ENCODE peak calls at places on chromosomes 6 and 20, in six cellular contexts. One of them, this sample, is unnamed.

GRCh38 chr6:158803733-158804143 is 15.4 kb downstream of the EZR start:
- DNase-seq in mesothelial cell of epicardium: no peak
- DNase-seq in H54: no peak
- DNase-seq in GF-D8: peak
- DNase-seq in LoVo: no peak
- DNase-seq in glutamatergic neuron: no peak
- DNase-seq in this sample: no peak

GRCh38 chr6:106309024-106309423 is 16.5 kb downstream of the ATG5 start:
- DNase-seq in mesothelial cell of epicardium: no peak
- DNase-seq in H54: no peak
- DNase-seq in GF-D8: no peak
- DNase-seq in LoVo: no peak
- DNase-seq in glutamatergic neuron: no peak
- DNase-seq in this sample: no peak

GRCh38 chr6:147204060-147204785 is at the start of gene STXBP5:
- DNase-seq in mesothelial cell of epicardium: peak
- DNase-seq in H54: no peak
- DNase-seq in GF-D8: peak
- DNase-seq in LoVo: peak
- DNase-seq in glutamatergic neuron: peak
- DNase-seq in this sample: peak

GRCh38 chr6:109304284-109305015 is 77.8 kb downstream of the CD164 start:
- DNase-seq in mesothelial cell of epicardium: no peak
- DNase-seq in H54: no peak
- DNase-seq in GF-D8: peak
- DNase-seq in LoVo: no peak
- DNase-seq in glutamatergic neuron: no peak
- DNase-seq in this sample: no peak

GRCh38 chr20:62961310-62961783 is 8.8 kb downstream of the SLC17A9 start:
- DNase-seq in mesothelial cell of epicardium: no peak
- DNase-seq in H54: no peak
- DNase-seq in GF-D8: no peak
- DNase-seq in LoVo: no peak
- DNase-seq in glutamatergic neuron: peak
- DNase-seq in this sample: no peak

GRCh38 chr6:2579241-2579761 is 171.4 kb downstream of the MYLK4 start:
- DNase-seq in mesothelial cell of epicardium: peak
- DNase-seq in H54: no peak
- DNase-seq in GF-D8: no peak
- DNase-seq in LoVo: no peak
- DNase-seq in glutamatergic neuron: no peak
- DNase-seq in this sample: no peak

GRCh38 chr20:2299301-2299700 is 3.5 kb downstream of the TGM3 start:
- DNase-seq in mesothelial cell of epicardium: no peak
- DNase-seq in H54: no peak
- DNase-seq in GF-D8: peak
- DNase-seq in LoVo: peak
- DNase-seq in glutamatergic neuron: no peak
- DNase-seq in this sample: no peak

GRCh38 chr6:82385102-82385501 is 21.5 kb downstream of the TPBG start:
- DNase-seq in mesothelial cell of epicardium: no peak
- DNase-seq in H54: no peak
- DNase-seq in GF-D8: no peak
- DNase-seq in LoVo: no peak
- DNase-seq in glutamatergic neuron: no peak
- DNase-seq in this sample: no peak

GRCh38 chr6:110567957-110568696 is 91.7 kb upstream of the SLC22A16 start:
- DNase-seq in mesothelial cell of epicardium: no peak
- DNase-seq in H54: no peak
- DNase-seq in GF-D8: no peak
- DNase-seq in LoVo: no peak
- DNase-seq in glutamatergic neuron: no peak
- DNase-seq in this sample: no peak

GRCh38 chr6:31067881-31068737 is 44.3 kb downstream of the C6orf15 start:
- DNase-seq in mesothelial cell of epicardium: no peak
- DNase-seq in H54: no peak
- DNase-seq in GF-D8: no peak
- DNase-seq in LoVo: no peak
- DNase-seq in glutamatergic neuron: no peak
- DNase-seq in this sample: peak

This sample was measured in globus pallidus.